ENCODE peak calls at places on chromosomes 5 and 9, in five cellular contexts. T, W, R, C and F are unnamed samples.

GRCh38 chr5:33148076-33148501 is 292.7 kb upstream of the TARS1 start:
- DNase-seq in W (peak; percentile 90), C (no peak), R (no peak), T (peak; percentile 54), F (peak; percentile 74)

GRCh38 chr9:104748359-104749031 is 1.0 kb downstream of the NIPSNAP3A start:
- DNase-seq in T (peak; percentile 48), R (no peak), W (peak; percentile 13), C (no peak), F (no peak)

GRCh38 chr5:6458833-6459232 is 10.2 kb downstream of the UBE2QL1 start:
- DNase-seq in T (no peak), C (no peak), R (no peak), W (no peak), F (no peak)

GRCh38 chr5:88298425-88298824 is 29.8 kb upstream of the TMEM161B start:
- DNase-seq in W (peak; percentile 82), R (no peak), T (peak; percentile 52), C (no peak), F (no peak)

GRCh38 chr9:109699019-109699418 is 81.0 kb upstream of the PALM2AKAP2 start:
- DNase-seq in C (no peak), T (no peak), W (no peak), R (no peak), F (no peak)

GRCh38 chr5:177501874-177502678 is 4.7 kb upstream of the PDLIM7 start:
- DNase-seq in W (no peak), C (no peak), R (no peak), T (no peak), F (no peak)

GRCh38 chr5:133319905-133320520 is 268.2 kb downstream of the HSPA4 start:
- DNase-seq in W (no peak), T (no peak), R (no peak), C (no peak), F (peak; percentile 14)

GRCh38 chr9:34603610-34604231 is 8.2 kb downstream of the RPP25L start:
- DNase-seq in T (peak; percentile 79), W (peak; percentile 63), C (peak; percentile 85), R (peak; percentile 86), F (peak; percentile 92)

GRCh38 chr5:58208674-58209073 is 251.2 kb downstream of the PLK2 start:
- DNase-seq in R (no peak), C (no peak), W (no peak), T (no peak), F (no peak)

GRCh38 chr5:68251386-68251785 is 35.8 kb downstream of the PIK3R1 start:
- DNase-seq in T (peak; percentile 45), R (no peak), C (no peak), W (peak; percentile 31), F (no peak)

GRCh38 chr9:119412399-119412798 is 43.2 kb upstream of the BRINP1 start:
- DNase-seq in C (peak; percentile 44), R (no peak), W (no peak), T (no peak), F (peak; percentile 42)

GRCh38 chr5:86008293-86008692 is 609.4 kb upstream of the COX7C start:
- DNase-seq in C (no peak), R (no peak), T (no peak), W (no peak), F (no peak)

GRCh38 chr5:68436686-68437520 is 221.3 kb downstream of the PIK3R1 start:
- DNase-seq in C (no peak), R (no peak), W (peak; percentile 45), T (peak; percentile 77), F (peak; percentile 51)

GRCh38 chr5:141258464-141258863 is 13.3 kb downstream of the PCDHB15 start:
- DNase-seq in C (no peak), R (no peak), W (no peak), T (no peak), F (no peak)
- H3K9me3 ChIP-seq in C (peaks cover 55% of the 10 kb centered on the region), R (peaks cover 14% of the 10 kb centered on the region), W (peaks cover 40% of the 10 kb centered on the region), T (peaks cover 99% of the 10 kb centered on the region), F (peaks cover 8% of the 10 kb centered on the region)

GRCh38 chr5:80185095-80185494 is 70.8 kb downstream of the SERINC5 start:
- DNase-seq in T (no peak), R (no peak), W (no peak), C (no peak), F (no peak)
- H2BK120ac ChIP-seq in T (no peak overlapping the region), R (no peak overlapping the region), W (no peak overlapping the region), C (no peak overlapping the region), F (peak overlapping the region; percentile 26)

GRCh38 chr9:137353223-137354152 is 51.4 kb upstream of the NRARP start:
- DNase-seq in W (no peak), C (no peak), R (no peak), T (no peak), F (no peak)

GRCh38 chr9:137355445-137356365 is 53.6 kb upstream of the NRARP start:
- DNase-seq in W (peak; percentile 12), T (no peak), C (no peak), R (no peak), F (no peak)

GRCh38 chr9:137354153-137354844 is 52.2 kb upstream of the NRARP start:
- DNase-seq in T (no peak), W (no peak), R (no peak), C (no peak), F (no peak)

GRCh38 chr9:137357166-137357565 is 55.1 kb upstream of the NRARP start:
- DNase-seq in T (peak; percentile 10), R (no peak), C (no peak), W (peak; percentile 5), F (no peak)

GRCh38 chr9:137354845-137355420 is 52.9 kb upstream of the NRARP start:
- DNase-seq in R (no peak), T (no peak), C (no peak), W (no peak), F (no peak)
- H3K9me3 ChIP-seq in R (peaks cover 24% of the 10 kb centered on the region), T (peaks cover 30% of the 10 kb centered on the region), C (peaks cover 27% of the 10 kb centered on the region), W (peaks cover 41% of the 10 kb centered on the region), F (peaks cover 67% of the 10 kb centered on the region)

DNA sequence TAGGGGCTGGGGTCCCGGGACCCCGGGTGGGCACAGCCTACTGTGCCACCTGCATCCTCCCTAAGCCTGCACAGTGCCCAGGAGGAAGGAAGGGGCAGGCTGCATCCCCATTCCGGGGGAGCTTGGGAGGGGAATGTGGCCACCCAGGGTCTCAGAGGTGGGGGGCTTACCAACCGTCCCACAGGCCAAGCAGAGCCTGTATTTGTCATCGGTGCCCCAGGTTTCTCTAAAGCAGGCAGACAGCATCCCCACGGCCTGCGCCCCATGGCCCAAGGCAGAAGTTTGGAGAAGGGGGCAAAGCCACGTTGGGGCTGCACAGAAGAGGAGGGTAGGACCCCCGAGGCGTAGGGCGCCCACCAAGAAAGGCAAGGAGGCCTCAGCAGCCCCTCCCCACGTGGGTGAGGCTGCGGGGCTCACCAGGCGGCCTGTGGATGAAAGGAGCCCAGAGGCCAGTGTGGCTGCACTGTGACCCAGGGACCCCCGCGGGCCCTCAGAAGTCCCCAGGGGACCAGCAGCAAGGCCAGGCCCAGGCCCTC is 494 bp upstream of the GPSM1 start:
- DNase-seq in C (no peak), W (no peak), R (no peak), T (no peak), F (no peak)
- H2BK120ac ChIP-seq in C (no peak overlapping the region), W (peak overlapping the region; percentile 100), R (peak overlapping the region; percentile 29), T (peak overlapping the region; percentile 99), F (peak overlapping the region; percentile 34)

GRCh38 chr9:96741771-96742170 is 36.1 kb downstream of the ZNF510 start:
- DNase-seq in W (no peak), R (no peak), C (no peak), T (no peak), F (no peak)
- H3K9me3 ChIP-seq in W (peaks cover 16% of the 10 kb centered on the region), R (peaks cover 9% of the 10 kb centered on the region), C (peaks cover 23% of the 10 kb centered on the region), T (peaks cover 91% of the 10 kb centered on the region), F (peaks cover 10% of the 10 kb centered on the region)

GRCh38 chr5:129372025-129372424 is 88.1 kb upstream of the ADAMTS19 start:
- DNase-seq in T (no peak), R (peak; percentile 30), W (no peak), C (no peak), F (peak; percentile 62)

GRCh38 chr5:129378961-129379360 is 81.1 kb upstream of the ADAMTS19 start:
- DNase-seq in R (no peak), T (no peak), C (no peak), W (no peak), F (no peak)

GRCh38 chr5:129382921-129383672 is 77.0 kb upstream of the ADAMTS19 start:
- DNase-seq in R (no peak), T (peak; percentile 70), C (no peak), W (peak; percentile 31), F (no peak)

GRCh38 chr5:129379406-129379805 is 80.7 kb upstream of the ADAMTS19 start:
- DNase-seq in R (no peak), W (no peak), T (no peak), C (no peak), F (no peak)

DNA sequence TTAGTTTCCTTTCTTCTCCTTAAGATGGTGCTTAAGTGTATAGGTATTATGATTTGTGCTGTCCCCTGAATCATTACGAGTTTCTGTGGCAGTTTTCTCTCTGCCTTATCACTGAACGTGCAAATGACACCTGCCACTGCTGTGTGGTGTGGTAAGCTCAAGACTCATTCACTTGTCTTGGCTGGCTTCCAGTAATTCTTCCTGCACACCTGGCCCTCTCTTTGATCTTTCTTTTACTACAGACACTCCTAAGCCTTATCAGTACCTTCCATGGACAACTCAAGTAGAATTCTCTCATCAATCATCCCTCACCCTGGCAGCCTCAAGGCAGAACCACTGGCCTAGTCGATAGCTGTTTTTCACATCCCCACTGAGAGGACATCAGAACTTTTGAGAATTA is 82.6 kb upstream of the ADAMTS19 start:
- DNase-seq in C (no peak), W (no peak), T (no peak), R (no peak), F (peak; percentile 23)
- H2BK120ac ChIP-seq in C (no peak overlapping the region), W (no peak overlapping the region), T (no peak overlapping the region), R (no peak overlapping the region), F (no peak overlapping the region)

DNA sequence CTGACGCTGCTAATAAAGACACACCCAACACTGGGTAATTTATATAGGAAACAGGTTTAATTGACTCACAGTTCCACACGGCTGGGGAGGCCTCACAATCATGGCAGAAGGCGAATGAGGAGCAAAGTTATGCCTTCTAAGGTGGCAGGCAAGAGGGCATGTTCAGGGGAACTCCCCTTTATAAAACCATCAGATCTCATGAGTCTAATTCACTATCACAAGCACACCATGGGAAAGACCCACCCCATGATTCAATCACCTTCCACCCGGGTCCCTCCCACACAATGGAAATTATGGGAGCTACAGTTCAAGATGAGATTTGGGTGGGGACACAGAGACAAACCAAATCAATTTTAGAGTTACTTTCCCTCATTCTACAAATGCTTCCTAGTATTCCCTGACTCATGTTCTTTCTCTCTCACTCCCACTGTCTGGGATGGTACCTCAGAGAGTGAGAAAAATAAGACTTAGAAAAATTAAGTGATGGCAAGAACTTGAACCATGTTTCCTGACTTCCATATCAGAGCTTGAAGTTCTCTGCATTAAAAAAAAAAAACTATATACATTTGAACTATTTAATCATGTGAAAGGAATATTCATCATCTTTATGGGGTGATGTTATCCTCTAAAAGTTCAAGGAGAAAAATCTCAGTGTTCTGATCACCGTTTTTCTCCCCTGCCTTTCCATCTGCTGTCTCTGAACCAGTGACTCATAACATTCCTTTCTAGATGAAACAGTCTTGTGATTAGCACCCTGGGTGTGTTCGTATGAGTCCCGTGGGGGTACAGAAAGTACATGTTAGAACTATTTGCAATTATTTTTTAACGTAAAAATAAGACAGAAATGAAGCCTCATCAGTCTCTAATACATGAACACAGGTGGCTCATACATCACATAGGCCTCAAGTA is 282.9 kb downstream of the SLF1 start:
- DNase-seq in C (no peak), R (no peak), W (peak; percentile 22), T (peak; percentile 62), F (peak; percentile 28)
- H3K9me3 ChIP-seq in C (no peaks in the 10 kb centered on the region), R (no peaks in the 10 kb centered on the region), W (no peaks in the 10 kb centered on the region), T (no peaks in the 10 kb centered on the region), F (no peaks in the 10 kb centered on the region)